ENCODE peak calls at places on chromosome 9, in six cellular contexts. X is stimulated activated CD4-positive, alpha-beta T cell treated with anti-CD3 and anti-CD28 coated beads, Interleukin-2, amount 100 ng/mL, for 48 hours; P is stimulated activated CD8-positive, alpha-beta memory T cell treated with anti-CD3 and anti-CD28 coated beads, Interleukin-2, amount 100 ng/mL, for 1 hour; O is AG04450; N is PC-3; V is Caki2. B is an unnamed sample.

GRCh38 chr9:34375901-34376595 is 650 bp downstream of the MYORG start:
- DNase-seq in X (peak), P (no peak), O (no peak), N (peak), V (peak), B (peak)

GRCh38 chr9:97848582-97849237 is 4.3 kb upstream of the FOXE1 start:
- DNase-seq in X (no peak), P (no peak), O (no peak), N (no peak), V (no peak), B (no peak)

GRCh38 chr9:137742698-137743097 is 123.9 kb downstream of the EHMT1 start:
- DNase-seq in X (no peak), P (no peak), O (no peak), N (no peak), V (no peak), B (no peak)

GRCh38 chr9:73565026-73565425 is 413.4 kb downstream of the ANXA1 start:
- DNase-seq in X (no peak), P (no peak), O (no peak), N (no peak), V (no peak), B (no peak)

GRCh38 chr9:127154390-127155191 is 32.2 kb upstream of the ANGPTL2 start:
- DNase-seq in X (no peak), P (no peak), O (no peak), N (no peak), V (no peak), B (no peak)

GRCh38 chr9:129838707-129839259 is 3.5 kb downstream of the USP20 start:
- DNase-seq in X (peak), P (no peak), O (peak), N (peak), V (peak), B (peak)

GRCh38 chr9:115551396-115551795 is 433.4 kb upstream of the TNC start:
- DNase-seq in X (no peak), P (no peak), O (no peak), N (no peak), V (no peak), B (no peak)

GRCh38 chr9:130626249-130626982 is 38.0 kb upstream of the PRDM12 start:
- DNase-seq in X (no peak), P (no peak), O (no peak), N (no peak), V (no peak), B (no peak)

GRCh38 chr9:18601956-18602355 is 128.0 kb downstream of the ADAMTSL1 start:
- DNase-seq in X (no peak), P (no peak), O (no peak), N (no peak), V (no peak), B (peak)

GRCh38 chr9:129694265-129694664 is 28.8 kb downstream of the PRRX2 start:
- DNase-seq in X (no peak), P (no peak), O (no peak), N (no peak), V (no peak), B (no peak)

GRCh38 chr9:126614455-126615248 is 924 bp downstream of the LMX1B start:
- DNase-seq in X (no peak), P (no peak), O (no peak), N (no peak), V (no peak), B (no peak)

GRCh38 chr9:132637351-132637750 is 32.4 kb downstream of the DDX31 start:
- DNase-seq in X (no peak), P (no peak), O (no peak), N (peak), V (no peak), B (no peak)

GRCh38 chr9:135214054-135214640 is 126.7 kb downstream of the OLFM1 start:
- DNase-seq in X (no peak), P (no peak), O (no peak), N (no peak), V (no peak), B (no peak)

GRCh38 chr9:4859035-4859434 is 66.3 kb downstream of the RCL1 start:
- DNase-seq in X (no peak), P (no peak), O (no peak), N (no peak), V (no peak), B (no peak)

GRCh38 chr9:112361602-112362001 is 18.3 kb upstream of the HSDL2 start:
- DNase-seq in X (no peak), P (no peak), O (no peak), N (peak), V (peak), B (peak)

GRCh38 chr9:113694912-113695900 is 180.9 kb upstream of the ZNF618 start:
- DNase-seq in X (no peak), P (no peak), O (no peak), N (peak), V (no peak), B (no peak)

GRCh38 chr9:6184749-6185645 is 30.6 kb upstream of the IL33 start:
- DNase-seq in X (no peak), P (no peak), O (no peak), N (no peak), V (no peak), B (no peak)

GRCh38 chr9:107751522-107752235 is 262.1 kb upstream of the KLF4 start:
- DNase-seq in X (no peak), P (no peak), O (no peak), N (peak), V (peak), B (peak)

GRCh38 chr9:3528466-3528865 is 2.7 kb upstream of the RFX3 start:
- DNase-seq in X (peak), P (peak), O (no peak), N (no peak), V (no peak), B (peak)

GRCh38 chr9:95018099-95018927 is 291.8 kb downstream of the AOPEP start:
- DNase-seq in X (no peak), P (no peak), O (peak), N (peak), V (peak), B (peak)

GRCh38 chr9:128838338-128838737 is 8.7 kb upstream of the SPOUT1 start:
- DNase-seq in X (no peak), P (no peak), O (no peak), N (no peak), V (no peak), B (no peak)

GRCh38 chr9:77678136-77678535 is 30.0 kb upstream of the GNA14 start:
- DNase-seq in X (no peak), P (no peak), O (no peak), N (no peak), V (no peak), B (no peak)

GRCh38 chr9:18861599-18862546 is 171.1 kb downstream of the SAXO1 start:
- DNase-seq in X (no peak), P (no peak), O (peak), N (no peak), V (no peak), B (no peak)

GRCh38 chr9:122261469-122261881 is 3.2 kb downstream of the RBM18 start:
- DNase-seq in X (no peak), P (no peak), O (peak), N (peak), V (peak), B (peak)

GRCh38 chr9:76162109-76162730 is 232.0 kb downstream of the RFK start:
- DNase-seq in X (no peak), P (no peak), O (no peak), N (no peak), V (no peak), B (no peak)

GRCh38 chr9:86585422-86586143 is 231.4 kb upstream of the TUT7 start:
- DNase-seq in X (no peak), P (no peak), O (no peak), N (no peak), V (peak), B (no peak)

GRCh38 chr9:84804948-84805694 is 135.6 kb downstream of the NTRK2 start:
- DNase-seq in X (no peak), P (no peak), O (no peak), N (no peak), V (no peak), B (no peak)

GRCh38 chr9:137254624-137255447 is at the start of gene NELFB:
- DNase-seq in X (peak), P (peak), O (peak), N (peak), V (peak), B (peak)

GRCh38 chr9:30688801-30689200 is 1695.6 kb upstream of the ACO1 start:
- DNase-seq in X (no peak), P (no peak), O (no peak), N (no peak), V (no peak), B (no peak)

GRCh38 chr9:93955356-93956182 is 414 bp upstream of the BARX1 start:
- DNase-seq in X (no peak), P (no peak), O (no peak), N (no peak), V (peak), B (no peak)

GRCh38 chr9:35665471-35665818 is 450 bp upstream of the ARHGEF39 start:
- DNase-seq in X (no peak), P (no peak), O (no peak), N (no peak), V (no peak), B (no peak)

GRCh38 chr9:133707065-133707760 is 30.9 kb downstream of the SARDH start:
- DNase-seq in X (no peak), P (no peak), O (no peak), N (no peak), V (no peak), B (no peak)

GRCh38 chr9:33452828-33453271 is 5.5 kb upstream of the AQP3 start:
- DNase-seq in X (peak), P (peak), O (peak), N (peak), V (peak), B (peak)

GRCh38 chr9:94145640-94146039 is 61.4 kb downstream of the PTPDC1 start:
- DNase-seq in X (no peak), P (no peak), O (no peak), N (no peak), V (no peak), B (no peak)

GRCh38 chr9:87435189-87435880 is 62.3 kb upstream of the DAPK1 start:
- DNase-seq in X (no peak), P (no peak), O (no peak), N (no peak), V (no peak), B (no peak)

GRCh38 chr9:8856686-8857329 is 1057.2 kb upstream of the DMAC1 start:
- DNase-seq in X (no peak), P (no peak), O (no peak), N (no peak), V (peak), B (no peak)

GRCh38 chr9:79257215-79257614 is 314.6 kb upstream of the TLE4 start:
- DNase-seq in X (no peak), P (no peak), O (no peak), N (no peak), V (no peak), B (no peak)

GRCh38 chr9:32526707-32527048 is 682 bp upstream of the RIGI start:
- DNase-seq in X (no peak), P (no peak), O (no peak), N (no peak), V (no peak), B (no peak)

GRCh38 chr9:124889006-124889405 is 27.1 kb downstream of the ARPC5L start:
- DNase-seq in X (no peak), P (no peak), O (no peak), N (no peak), V (no peak), B (no peak)